ENCODE peak calls at places on chromosomes 11 and 22, in ten cellular contexts. One of them, this sample, is unnamed.

GRCh38 chr11:61642162-61642561 is 38.0 kb upstream of the DAGLA start:
- DNase-seq in Caco-2: no peak
- DNase-seq in WTC11: no peak
- DNase-seq in thoracic aorta: no peak
- DNase-seq in astrocyte of the spinal cord: no peak
- DNase-seq in testis: no peak
- DNase-seq in mucosa of descending colon: peak; percentile 59
- DNase-seq in GM06990: no peak
- DNase-seq in PC-3: no peak
- DNase-seq in retinal pigment epithelial cell: no peak
- DNase-seq in this sample: no peak

GRCh38 chr11:8775341-8776133 is 92.9 kb downstream of the RPL27A start:
- DNase-seq in Caco-2: no peak
- DNase-seq in WTC11: no peak
- DNase-seq in thoracic aorta: no peak
- DNase-seq in astrocyte of the spinal cord: no peak
- DNase-seq in testis: peak; percentile 73
- DNase-seq in mucosa of descending colon: no peak
- DNase-seq in GM06990: no peak
- DNase-seq in PC-3: peak; percentile 9
- DNase-seq in retinal pigment epithelial cell: no peak
- DNase-seq in this sample: no peak

GRCh38 chr11:61021661-61022212 is 50.3 kb downstream of the CD6 start:
- DNase-seq in Caco-2: no peak
- DNase-seq in WTC11: peak; percentile 83
- DNase-seq in thoracic aorta: no peak
- DNase-seq in astrocyte of the spinal cord: no peak
- DNase-seq in testis: peak; percentile 39
- DNase-seq in mucosa of descending colon: peak; percentile 83
- DNase-seq in GM06990: peak; percentile 39
- DNase-seq in PC-3: no peak
- DNase-seq in retinal pigment epithelial cell: no peak
- DNase-seq in this sample: no peak

GRCh38 chr11:111334495-111335123 is 36.3 kb downstream of the POU2AF3 start:
- DNase-seq in Caco-2: peak; percentile 98
- DNase-seq in WTC11: no peak
- DNase-seq in thoracic aorta: no peak
- DNase-seq in astrocyte of the spinal cord: no peak
- DNase-seq in testis: no peak
- DNase-seq in mucosa of descending colon: peak; percentile 55
- DNase-seq in GM06990: no peak
- DNase-seq in PC-3: peak; percentile 61
- DNase-seq in retinal pigment epithelial cell: no peak
- DNase-seq in this sample: no peak

GRCh38 chr22:38314992-38315800 is 2.0 kb downstream of the CSNK1E start:
- DNase-seq in Caco-2: no peak
- DNase-seq in WTC11: no peak
- DNase-seq in thoracic aorta: no peak
- DNase-seq in astrocyte of the spinal cord: no peak
- DNase-seq in testis: no peak
- DNase-seq in mucosa of descending colon: peak; percentile 55
- DNase-seq in GM06990: peak; percentile 44
- DNase-seq in PC-3: no peak
- DNase-seq in retinal pigment epithelial cell: no peak
- DNase-seq in this sample: no peak

GRCh38 chr11:110897035-110897434 is 184.8 kb upstream of the ARHGAP20 start:
- DNase-seq in Caco-2: no peak
- DNase-seq in WTC11: no peak
- DNase-seq in thoracic aorta: no peak
- DNase-seq in astrocyte of the spinal cord: peak; percentile 66
- DNase-seq in testis: no peak
- DNase-seq in mucosa of descending colon: no peak
- DNase-seq in GM06990: no peak
- DNase-seq in PC-3: no peak
- DNase-seq in retinal pigment epithelial cell: no peak
- DNase-seq in this sample: no peak

GRCh38 chr11:76419896-76420295 is 24.9 kb upstream of the EMSY start:
- DNase-seq in Caco-2: no peak
- DNase-seq in WTC11: peak; percentile 44
- DNase-seq in thoracic aorta: no peak
- DNase-seq in astrocyte of the spinal cord: no peak
- DNase-seq in testis: no peak
- DNase-seq in mucosa of descending colon: no peak
- DNase-seq in GM06990: no peak
- DNase-seq in PC-3: peak; percentile 32
- DNase-seq in retinal pigment epithelial cell: no peak
- DNase-seq in this sample: peak; percentile 26

GRCh38 chr22:25563757-25564319 is 637 bp upstream of the GRK3 start:
- DNase-seq in Caco-2: no peak
- DNase-seq in WTC11: no peak
- DNase-seq in thoracic aorta: no peak
- DNase-seq in astrocyte of the spinal cord: no peak
- DNase-seq in testis: peak; percentile 41
- DNase-seq in mucosa of descending colon: no peak
- DNase-seq in GM06990: no peak
- DNase-seq in PC-3: no peak
- DNase-seq in retinal pigment epithelial cell: no peak
- DNase-seq in this sample: peak; percentile 22

GRCh38 chr11:19597194-19597593 is 115.4 kb upstream of the NAV2 start:
- DNase-seq in Caco-2: no peak
- DNase-seq in WTC11: no peak
- DNase-seq in thoracic aorta: no peak
- DNase-seq in astrocyte of the spinal cord: peak; percentile 83
- DNase-seq in testis: no peak
- DNase-seq in mucosa of descending colon: no peak
- DNase-seq in GM06990: no peak
- DNase-seq in PC-3: peak; percentile 11
- DNase-seq in retinal pigment epithelial cell: no peak
- DNase-seq in this sample: no peak

DNA sequence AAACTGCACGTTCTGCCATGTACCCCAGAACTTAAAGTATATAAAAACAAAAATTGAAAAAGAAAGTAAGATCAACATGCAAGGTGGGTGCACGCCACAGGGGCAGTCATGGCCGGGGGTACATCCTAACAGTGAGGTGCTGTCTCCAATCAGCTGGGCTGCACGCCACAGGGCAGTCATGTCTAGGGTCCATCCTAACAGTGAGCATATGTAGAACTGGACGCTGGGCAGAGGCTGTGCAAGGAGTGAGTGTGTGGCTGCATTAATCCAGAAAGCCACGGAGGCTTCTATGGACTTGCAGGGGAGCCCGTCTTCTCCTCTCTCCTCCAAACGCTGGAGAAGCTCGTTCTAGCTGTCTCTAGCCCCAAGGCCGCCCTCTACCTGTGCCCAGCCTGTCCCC is 1105.0 kb downstream of the BRD1 start:
- DNase-seq in Caco-2: no peak
- DNase-seq in WTC11: no peak
- DNase-seq in thoracic aorta: no peak
- DNase-seq in astrocyte of the spinal cord: no peak
- DNase-seq in testis: no peak
- DNase-seq in mucosa of descending colon: no peak
- DNase-seq in GM06990: no peak
- DNase-seq in PC-3: no peak
- DNase-seq in retinal pigment epithelial cell: no peak
- DNase-seq in this sample: no peak
- TF ChIP-seq CTCF in Caco-2: no peak
- TF ChIP-seq CTCF in WTC11: no peak
- TF ChIP-seq CTCF in thoracic aorta: no peak
- TF ChIP-seq CTCF in astrocyte of the spinal cord: no peak
- TF ChIP-seq CTCF in testis: no peak
- TF ChIP-seq CTCF in mucosa of descending colon: no peak
- TF ChIP-seq CTCF in GM06990: no peak
- TF ChIP-seq CTCF in PC-3: no peak
- TF ChIP-seq CTCF in retinal pigment epithelial cell: no peak
- TF ChIP-seq CTCF in this sample: no peak

GRCh38 chr11:13012037-13012693 is 3.0 kb downstream of the RASSF10 start:
- DNase-seq in Caco-2: no peak
- DNase-seq in WTC11: no peak
- DNase-seq in thoracic aorta: no peak
- DNase-seq in astrocyte of the spinal cord: no peak
- DNase-seq in testis: peak; percentile 84
- DNase-seq in mucosa of descending colon: no peak
- DNase-seq in GM06990: no peak
- DNase-seq in PC-3: no peak
- DNase-seq in retinal pigment epithelial cell: peak; percentile 62
- DNase-seq in this sample: no peak

GRCh38 chr11:13015753-13016152 is 6.6 kb downstream of the RASSF10 start:
- DNase-seq in Caco-2: no peak
- DNase-seq in WTC11: no peak
- DNase-seq in thoracic aorta: no peak
- DNase-seq in astrocyte of the spinal cord: no peak
- DNase-seq in testis: no peak
- DNase-seq in mucosa of descending colon: no peak
- DNase-seq in GM06990: no peak
- DNase-seq in PC-3: no peak
- DNase-seq in retinal pigment epithelial cell: no peak
- DNase-seq in this sample: no peak

GRCh38 chr11:13013054-13013488 is 4.0 kb downstream of the RASSF10 start:
- DNase-seq in Caco-2: no peak
- DNase-seq in WTC11: no peak
- DNase-seq in thoracic aorta: no peak
- DNase-seq in astrocyte of the spinal cord: no peak
- DNase-seq in testis: no peak
- DNase-seq in mucosa of descending colon: no peak
- DNase-seq in GM06990: no peak
- DNase-seq in PC-3: no peak
- DNase-seq in retinal pigment epithelial cell: no peak
- DNase-seq in this sample: no peak

GRCh38 chr11:13019313-13019712 is 10.2 kb downstream of the RASSF10 start:
- DNase-seq in Caco-2: no peak
- DNase-seq in WTC11: no peak
- DNase-seq in thoracic aorta: no peak
- DNase-seq in astrocyte of the spinal cord: no peak
- DNase-seq in testis: no peak
- DNase-seq in mucosa of descending colon: no peak
- DNase-seq in GM06990: no peak
- DNase-seq in PC-3: no peak
- DNase-seq in retinal pigment epithelial cell: no peak
- DNase-seq in this sample: no peak

GRCh38 chr11:13016415-13016814 is 7.3 kb downstream of the RASSF10 start:
- DNase-seq in Caco-2: no peak
- DNase-seq in WTC11: no peak
- DNase-seq in thoracic aorta: no peak
- DNase-seq in astrocyte of the spinal cord: no peak
- DNase-seq in testis: no peak
- DNase-seq in mucosa of descending colon: no peak
- DNase-seq in GM06990: no peak
- DNase-seq in PC-3: peak; percentile 39
- DNase-seq in retinal pigment epithelial cell: no peak
- DNase-seq in this sample: no peak
- TF ChIP-seq CTCF in Caco-2: no peak
- TF ChIP-seq CTCF in WTC11: no peak
- TF ChIP-seq CTCF in thoracic aorta: no peak
- TF ChIP-seq CTCF in astrocyte of the spinal cord: no peak
- TF ChIP-seq CTCF in testis: no peak
- TF ChIP-seq CTCF in mucosa of descending colon: no peak
- TF ChIP-seq CTCF in GM06990: no peak
- TF ChIP-seq CTCF in PC-3: peak; percentile 23
- TF ChIP-seq CTCF in retinal pigment epithelial cell: no peak
- TF ChIP-seq CTCF in this sample: no peak

DNA sequence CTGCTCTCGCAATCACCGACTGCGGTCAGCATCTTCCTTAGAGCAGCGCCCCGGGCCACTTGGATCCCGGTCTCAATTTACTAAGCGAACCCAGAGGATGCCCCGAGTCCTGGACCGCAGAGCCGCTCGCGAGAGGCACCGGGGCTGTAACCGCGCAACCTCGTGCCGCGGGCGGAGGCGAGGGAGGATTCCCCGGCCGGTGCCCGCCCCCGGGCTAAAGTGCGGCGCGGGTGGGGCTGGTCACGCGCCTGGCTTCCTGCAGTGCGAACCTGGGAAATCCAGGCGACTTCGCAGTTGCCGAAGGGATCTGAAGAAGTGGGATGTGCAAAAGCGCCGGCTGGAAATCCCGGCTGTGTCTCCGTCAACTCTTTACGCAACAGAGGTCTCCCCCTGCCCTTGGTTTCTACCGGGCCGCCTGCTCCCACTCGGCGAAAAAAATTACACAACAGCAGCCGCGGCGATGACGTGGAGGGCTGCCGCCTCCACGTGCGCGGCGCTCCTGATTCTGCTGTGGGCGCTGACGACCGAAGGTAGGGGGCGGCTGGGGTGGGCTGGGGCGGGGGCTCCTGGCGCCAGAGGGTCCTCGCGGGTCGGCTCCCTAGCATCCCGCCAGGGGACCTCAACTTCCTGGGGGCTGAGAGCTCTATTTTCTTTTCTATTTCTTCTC is at the start of gene NCR3LG1:
- DNase-seq in Caco-2: peak; percentile 72
- DNase-seq in WTC11: peak; percentile 59
- DNase-seq in thoracic aorta: peak; percentile 11
- DNase-seq in astrocyte of the spinal cord: peak; percentile 67
- DNase-seq in testis: peak; percentile 66
- DNase-seq in mucosa of descending colon: peak; percentile 91
- DNase-seq in GM06990: peak; percentile 41
- DNase-seq in PC-3: no peak
- DNase-seq in retinal pigment epithelial cell: no peak
- DNase-seq in this sample: peak; percentile 66
- TF ChIP-seq CTCF in Caco-2: no peak
- TF ChIP-seq CTCF in WTC11: no peak
- TF ChIP-seq CTCF in thoracic aorta: no peak
- TF ChIP-seq CTCF in astrocyte of the spinal cord: no peak
- TF ChIP-seq CTCF in testis: no peak
- TF ChIP-seq CTCF in mucosa of descending colon: no peak
- TF ChIP-seq CTCF in GM06990: no peak
- TF ChIP-seq CTCF in PC-3: no peak
- TF ChIP-seq CTCF in retinal pigment epithelial cell: no peak
- TF ChIP-seq CTCF in this sample: no peak

GRCh38 chr22:32518351-32518750 is 43.7 kb downstream of the FBXO7 start:
- DNase-seq in Caco-2: no peak
- DNase-seq in WTC11: no peak
- DNase-seq in thoracic aorta: no peak
- DNase-seq in astrocyte of the spinal cord: no peak
- DNase-seq in testis: no peak
- DNase-seq in mucosa of descending colon: no peak
- DNase-seq in GM06990: no peak
- DNase-seq in PC-3: no peak
- DNase-seq in retinal pigment epithelial cell: no peak
- DNase-seq in this sample: no peak

GRCh38 chr22:32520612-32521011 is 46.0 kb downstream of the FBXO7 start:
- DNase-seq in Caco-2: no peak
- DNase-seq in WTC11: no peak
- DNase-seq in thoracic aorta: no peak
- DNase-seq in astrocyte of the spinal cord: no peak
- DNase-seq in testis: no peak
- DNase-seq in mucosa of descending colon: no peak
- DNase-seq in GM06990: no peak
- DNase-seq in PC-3: no peak
- DNase-seq in retinal pigment epithelial cell: no peak
- DNase-seq in this sample: no peak

GRCh38 chr22:32517488-32517887 is 42.9 kb downstream of the FBXO7 start:
- DNase-seq in Caco-2: no peak
- DNase-seq in WTC11: no peak
- DNase-seq in thoracic aorta: no peak
- DNase-seq in astrocyte of the spinal cord: no peak
- DNase-seq in testis: no peak
- DNase-seq in mucosa of descending colon: no peak
- DNase-seq in GM06990: no peak
- DNase-seq in PC-3: no peak
- DNase-seq in retinal pigment epithelial cell: no peak
- DNase-seq in this sample: no peak

GRCh38 chr22:32517921-32518320 is 43.3 kb downstream of the FBXO7 start:
- DNase-seq in Caco-2: no peak
- DNase-seq in WTC11: no peak
- DNase-seq in thoracic aorta: no peak
- DNase-seq in astrocyte of the spinal cord: no peak
- DNase-seq in testis: no peak
- DNase-seq in mucosa of descending colon: no peak
- DNase-seq in GM06990: no peak
- DNase-seq in PC-3: no peak
- DNase-seq in retinal pigment epithelial cell: no peak
- DNase-seq in this sample: no peak

GRCh38 chr22:32518848-32519247 is 44.2 kb downstream of the FBXO7 start:
- DNase-seq in Caco-2: no peak
- DNase-seq in WTC11: no peak
- DNase-seq in thoracic aorta: no peak
- DNase-seq in astrocyte of the spinal cord: no peak
- DNase-seq in testis: no peak
- DNase-seq in mucosa of descending colon: no peak
- DNase-seq in GM06990: no peak
- DNase-seq in PC-3: peak; percentile 6
- DNase-seq in retinal pigment epithelial cell: no peak
- DNase-seq in this sample: no peak
- TF ChIP-seq CTCF in Caco-2: peak; percentile 43
- TF ChIP-seq CTCF in WTC11: no peak
- TF ChIP-seq CTCF in thoracic aorta: no peak
- TF ChIP-seq CTCF in astrocyte of the spinal cord: peak; percentile 33
- TF ChIP-seq CTCF in testis: no peak
- TF ChIP-seq CTCF in mucosa of descending colon: no peak
- TF ChIP-seq CTCF in GM06990: peak; percentile 58
- TF ChIP-seq CTCF in PC-3: peak; percentile 41
- TF ChIP-seq CTCF in retinal pigment epithelial cell: peak; percentile 38
- TF ChIP-seq CTCF in this sample: peak; percentile 17

This sample was measured in GM13976.